ENCODE peak calls at places on chromosome 6, in ten cellular contexts. U is HFF-Myc; Y is stomach; C is nephron progenitor cell; X is activated T-cell treated with anti-CD3 and anti-CD28 coated beads, Interleukin-2, amount 50 U/mL, for 24 hours; L is stimulated activated CD4-positive, alpha-beta T cell treated with anti-CD3 and anti-CD28 coated beads, Interleukin-4, amount 100 ng/mL, for 1 hour; J is SW 1271; Q is NCI-H2081; R is brain microvascular endothelial cell; T is GM06990. A is an unnamed sample.

GRCh38 chr6:158290659-158291058 is 21.6 kb upstream of the TULP4 start:
- DNase-seq in X (peak; percentile 44), T (peak; percentile 24), R (no peak), L (peak; percentile 51), Y (peak; percentile 37), C (no peak), J (no peak), U (no peak), Q (no peak), A (no peak)

GRCh38 chr6:37339911-37340638 is 13.7 kb upstream of the RNF8 start:
- DNase-seq in T (no peak), C (no peak), U (no peak), Y (no peak), X (no peak), L (no peak), J (no peak), R (no peak), Q (no peak), A (no peak)

GRCh38 chr6:21309791-21310190 is 283.8 kb upstream of the SOX4 start:
- DNase-seq in L (no peak), R (no peak), X (no peak), T (no peak), J (no peak), Q (no peak), Y (no peak), U (no peak), C (peak; percentile 19), A (no peak)

GRCh38 chr6:130676077-130676772 is 151.0 kb upstream of the SMLR1 start:
- DNase-seq in L (no peak), J (no peak), X (no peak), R (peak; percentile 25), Y (no peak), C (no peak), T (no peak), Q (no peak), U (no peak), A (peak; percentile 49)

GRCh38 chr6:9504191-9504590 is 910.7 kb downstream of the TFAP2A start:
- DNase-seq in C (no peak), J (no peak), R (no peak), X (no peak), Q (peak; percentile 91), T (no peak), Y (no peak), L (no peak), U (no peak), A (no peak)

GRCh38 chr6:130046711-130047439 is 28.5 kb downstream of the L3MBTL3 start:
- DNase-seq in Y (no peak), J (no peak), C (no peak), X (no peak), L (no peak), U (no peak), Q (no peak), R (peak; percentile 7), T (no peak), A (no peak)

GRCh38 chr6:170125447-170126300 is 165.2 kb downstream of the DLL1 start:
- DNase-seq in R (no peak), U (no peak), J (no peak), T (no peak), Y (peak; percentile 22), Q (no peak), L (no peak), C (no peak), X (peak; percentile 8), A (no peak)

GRCh38 chr6:44234101-44235090 is 11.0 kb downstream of the SLC29A1 start:
- DNase-seq in U (no peak), J (no peak), T (no peak), Y (peak; percentile 65), X (no peak), L (no peak), R (peak; percentile 65), C (peak; percentile 63), Q (no peak), A (peak; percentile 75)

GRCh38 chr6:90860822-90861601 is 274.1 kb upstream of the MAP3K7 start:
- DNase-seq in X (no peak), C (no peak), T (no peak), Y (no peak), U (no peak), J (no peak), L (no peak), Q (peak; percentile 7), R (no peak), A (no peak)

GRCh38 chr6:53811082-53811481 is 16.3 kb downstream of the LRRC1 start:
- DNase-seq in T (peak; percentile 10), Q (peak; percentile 77), J (no peak), U (no peak), Y (peak; percentile 84), L (no peak), X (no peak), R (no peak), C (no peak), A (peak; percentile 25)

GRCh38 chr6:119539066-119539746 is 189.6 kb upstream of the MAN1A1 start:
- DNase-seq in C (no peak), U (no peak), Y (no peak), R (no peak), Q (no peak), X (no peak), J (no peak), T (no peak), L (no peak), A (no peak)